ENCODE peak calls at places on chromosome 7, in nine cellular contexts. L is CD8-positive, alpha-beta T cell; O is H1; S is left ventricle myocardium inferior; T is CD8-positive, alpha-beta memory T cell; Y is uterus; F is Panc1; P is fibroblast of lung; Z is tibial nerve. R is an unnamed sample.
A peak's percentile ranks its signal among the peaks of the same experiment; 100 is the strongest.

GRCh38 chr7:94276797-94277196 is 117.9 kb upstream of the COL1A2 start:
- DNase-seq in O (no peak), Y (no peak), T (no peak), F (no peak), L (no peak), Z (no peak), S (no peak), P (peak; percentile 65), R (no peak)

GRCh38 chr7:88015309-88015708 is 81.3 kb downstream of the ADAM22 start:
- DNase-seq in S (no peak), T (no peak), O (no peak), Y (no peak), F (no peak), Z (no peak), L (no peak), P (no peak), R (no peak)

GRCh38 chr7:116772423-116772852 is 89.9 kb upstream of the CAPZA2 start:
- DNase-seq in Z (no peak), O (no peak), F (peak; percentile 57), S (no peak), T (no peak), L (no peak), P (peak; percentile 39), Y (no peak), R (no peak)

GRCh38 chr7:147070886-147071285 is 954.3 kb downstream of the CNTNAP2 start:
- DNase-seq in P (no peak), F (no peak), Y (no peak), T (no peak), S (no peak), Z (no peak), L (no peak), O (no peak), R (no peak)

GRCh38 chr7:140214075-140214684 is 37.4 kb upstream of the KDM7A start:
- DNase-seq in F (no peak), S (peak; percentile 23), Y (peak; percentile 39), T (no peak), P (peak; percentile 27), Z (peak; percentile 36), O (no peak), L (no peak), R (no peak)

GRCh38 chr7:4227105-4228010 is 454.7 kb upstream of the FOXK1 start:
- DNase-seq in Y (no peak), F (no peak), L (no peak), S (no peak), O (no peak), T (no peak), P (peak; percentile 9), Z (no peak), R (no peak)

GRCh38 chr7:82015751-82016150 is 245.9 kb upstream of the HGF start:
- DNase-seq in O (no peak), T (no peak), P (peak; percentile 29), S (no peak), L (no peak), Y (no peak), Z (no peak), F (no peak), R (no peak)

GRCh38 chr7:94182066-94182465 is 177.9 kb upstream of the BET1 start:
- DNase-seq in Z (no peak), F (peak; percentile 35), S (no peak), T (no peak), Y (no peak), P (peak; percentile 80), L (no peak), O (no peak), R (no peak)

DNA sequence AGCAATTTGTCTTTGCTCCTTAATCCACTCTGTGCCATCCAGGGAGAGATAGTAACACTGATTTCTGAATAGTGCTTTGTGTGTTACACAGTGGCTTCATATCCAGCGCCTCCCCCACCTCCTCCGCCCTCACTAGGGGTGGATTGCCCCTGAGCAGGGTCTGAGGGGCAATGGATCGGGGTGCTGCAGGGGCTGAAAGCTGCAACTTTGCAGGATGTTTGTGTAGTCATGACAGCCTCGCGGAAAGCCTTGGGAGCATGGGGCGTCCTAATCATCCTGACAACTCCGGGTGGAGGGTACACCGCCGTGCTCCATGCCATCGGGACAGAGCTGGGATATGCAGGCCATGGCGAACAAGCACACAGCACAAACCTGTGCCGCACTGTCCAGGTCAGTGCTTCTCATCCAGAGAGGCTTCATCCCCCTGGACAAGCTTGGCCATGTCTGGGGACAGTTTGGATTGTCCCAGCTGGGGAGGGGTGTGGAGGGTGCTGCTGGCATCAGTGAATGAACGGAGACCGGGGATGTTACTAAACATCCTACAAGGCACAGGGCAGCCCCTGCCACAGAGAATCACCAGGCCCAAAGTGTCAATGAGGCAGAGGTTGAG is 103.0 kb upstream of the INSIG1 start:
- DNase-seq in F (no peak), Y (no peak), O (no peak), S (no peak), Z (no peak), L (no peak), T (no peak), P (no peak), R (no peak)
- H3K9me3 ChIP-seq in F (peaks cover 5% of the 10 kb centered on the region), Y (no peaks in the 10 kb centered on the region), O (no peaks in the 10 kb centered on the region), S (peaks cover 28% of the 10 kb centered on the region), Z (no peaks in the 10 kb centered on the region), L (peaks cover 5% of the 10 kb centered on the region), T (peaks cover 12% of the 10 kb centered on the region), P (no peaks in the 10 kb centered on the region), R (no peaks in the 10 kb centered on the region)

GRCh38 chr7:2002561-2003450 is 229.9 kb downstream of the MAD1L1 start:
- DNase-seq in L (no peak), S (peak; percentile 11), P (no peak), F (no peak), Z (no peak), T (no peak), Y (no peak), O (no peak), R (no peak)

GRCh38 chr7:2003451-2003930 is 229.3 kb downstream of the MAD1L1 start:
- DNase-seq in T (no peak), S (peak; percentile 7), P (no peak), L (no peak), O (no peak), Z (no peak), Y (no peak), F (no peak), R (no peak)

GRCh38 chr7:2000153-2000687 is 232.5 kb downstream of the MAD1L1 start:
- DNase-seq in F (no peak), L (no peak), O (no peak), S (peak; percentile 9), P (no peak), Z (no peak), T (no peak), Y (no peak), R (no peak)

GRCh38 chr7:2000801-2001321 is 231.9 kb downstream of the MAD1L1 start:
- DNase-seq in Y (no peak), Z (no peak), L (no peak), O (no peak), P (no peak), T (no peak), F (no peak), S (peak; percentile 8), R (no peak)

GRCh38 chr7:2001601-2002442 is 230.9 kb downstream of the MAD1L1 start:
- DNase-seq in Z (no peak), Y (no peak), P (no peak), L (no peak), T (no peak), O (no peak), F (no peak), S (peak; percentile 11), R (no peak)
- H3K4me1 ChIP-seq in Z (no peaks in the 10 kb centered on the region), Y (no peaks in the 10 kb centered on the region), P (no peaks in the 10 kb centered on the region), L (no peaks in the 10 kb centered on the region), T (no peaks in the 10 kb centered on the region), O (no peaks in the 10 kb centered on the region), F (no peaks in the 10 kb centered on the region), S (peaks cover 11% of the 10 kb centered on the region), R (no peaks in the 10 kb centered on the region)

GRCh38 chr7:38451840-38452239 is 178.4 kb upstream of the TARP start:
- DNase-seq in F (peak; percentile 12), P (peak; percentile 66), S (no peak), O (no peak), Y (no peak), T (no peak), L (no peak), Z (no peak), R (no peak)

GRCh38 chr7:38453187-38453586 is 178.0 kb downstream of the AMPH start:
- DNase-seq in O (no peak), T (no peak), F (no peak), P (no peak), Z (no peak), L (no peak), Y (no peak), S (no peak), R (no peak)

GRCh38 chr7:38448842-38449241 is 175.4 kb upstream of the TARP start:
- DNase-seq in O (no peak), T (no peak), S (no peak), F (no peak), P (no peak), Y (no peak), L (no peak), Z (no peak), R (no peak)

GRCh38 chr7:38452615-38453014 is 178.6 kb downstream of the AMPH start:
- DNase-seq in P (peak; percentile 9), L (no peak), Z (no peak), Y (no peak), S (no peak), F (no peak), T (no peak), O (no peak), R (no peak)

GRCh38 chr7:38453826-38454225 is 177.3 kb downstream of the AMPH start:
- DNase-seq in T (no peak), S (no peak), Y (no peak), O (no peak), P (no peak), L (no peak), Z (no peak), F (no peak), R (no peak)
- H3K4me3 ChIP-seq in T (no peak overlapping the region), S (no peak overlapping the region), Y (no peak overlapping the region), O (no peak overlapping the region), P (no peak overlapping the region), L (no peak overlapping the region), Z (no peak overlapping the region), F (no peak overlapping the region), R (no peak overlapping the region)

GRCh38 chr7:15396210-15397158 is 165.3 kb downstream of the AGMO start:
- DNase-seq in Z (no peak), P (no peak), L (no peak), Y (no peak), O (no peak), S (no peak), F (no peak), T (no peak), R (no peak)

GRCh38 chr7:15397159-15397550 is 164.7 kb downstream of the AGMO start:
- DNase-seq in Z (no peak), S (no peak), Y (no peak), L (no peak), O (no peak), P (no peak), F (no peak), T (no peak), R (no peak)

GRCh38 chr7:15400440-15400839 is 161.4 kb downstream of the AGMO start:
- DNase-seq in S (no peak), F (no peak), Z (no peak), Y (no peak), P (no peak), T (no peak), O (no peak), L (no peak), R (no peak)

GRCh38 chr7:15397921-15398560 is 163.8 kb downstream of the AGMO start:
- DNase-seq in P (no peak), O (no peak), L (no peak), Y (no peak), S (no peak), Z (no peak), F (no peak), T (no peak), R (no peak)

DNA sequence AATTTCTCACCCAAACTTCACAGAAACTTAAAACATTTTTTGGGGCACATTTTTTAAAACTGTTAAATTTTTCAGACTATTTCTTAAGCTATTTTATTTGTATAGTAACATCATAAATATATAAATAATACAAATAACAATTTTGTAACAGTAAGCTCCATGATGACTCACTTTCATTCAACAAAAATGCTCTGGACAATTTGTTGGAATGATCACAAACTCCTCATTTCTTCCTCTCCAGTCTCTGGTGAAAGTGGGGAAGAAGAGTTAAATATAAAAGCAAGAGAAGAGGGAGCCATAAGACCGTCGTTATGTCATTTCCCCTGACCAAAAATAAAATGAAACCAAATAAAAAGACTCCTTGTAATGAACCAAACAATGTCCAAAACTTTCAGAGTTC is 162.4 kb downstream of the AGMO start:
- DNase-seq in Z (no peak), P (peak; percentile 35), T (no peak), Y (no peak), S (no peak), L (no peak), F (no peak), O (no peak), R (no peak)
- H3K9me3 ChIP-seq in Z (no peaks in the 10 kb centered on the region), P (no peaks in the 10 kb centered on the region), T (no peaks in the 10 kb centered on the region), Y (no peaks in the 10 kb centered on the region), S (peaks cover 5% of the 10 kb centered on the region), L (no peaks in the 10 kb centered on the region), F (no peaks in the 10 kb centered on the region), O (peaks cover 6% of the 10 kb centered on the region), R (no peaks in the 10 kb centered on the region)

R was measured in HAP-1.